ENCODE peak calls at places on chromosomes 1 and 21, in eight cellular contexts. Z is GM12865; M is choroid plexus epithelial cell; J is psoas muscle; V is CD4-positive, alpha-beta T cell; T is lower lobe of right lung; Q is AG09319; S is NB4. H is an unnamed sample.

GRCh38 chr1:109617291-109617801 is 2.1 kb downstream of the GNAT2 start:
- DNase-seq in Z (no peak), M (peak; percentile 94), J (no peak), V (no peak), T (no peak), Q (peak; percentile 60), S (peak; percentile 80), H (no peak)

GRCh38 chr1:207923121-207923520 is 12.2 kb upstream of the CD34 start:
- DNase-seq in Z (no peak), M (no peak), J (no peak), V (no peak), T (no peak), Q (no peak), S (no peak), H (no peak)

GRCh38 chr1:58409826-58410225 is 136.7 kb downstream of the OMA1 start:
- DNase-seq in Z (no peak), M (no peak), J (no peak), V (no peak), T (no peak), Q (no peak), S (no peak), H (no peak)

GRCh38 chr21:15774590-15774989 is 44.8 kb downstream of the USP25 start:
- DNase-seq in Z (no peak), M (peak; percentile 69), J (no peak), V (no peak), T (no peak), Q (no peak), S (no peak), H (no peak)

GRCh38 chr1:165865941-165866340 is 38.5 kb downstream of the UCK2 start:
- DNase-seq in Z (no peak), M (no peak), J (no peak), V (no peak), T (no peak), Q (no peak), S (no peak), H (no peak)

GRCh38 chr1:75724472-75725022 is at the start of gene ACADM:
- DNase-seq in Z (peak; percentile 95), M (peak; percentile 74), J (peak; percentile 91), V (peak; percentile 62), T (peak; percentile 91), Q (peak; percentile 44), S (peak; percentile 91), H (peak; percentile 84)

GRCh38 chr21:34736116-34736870 is 67.5 kb downstream of the CLIC6 start:
- DNase-seq in Z (no peak), M (no peak), J (peak; percentile 30), V (no peak), T (no peak), Q (no peak), S (no peak), H (no peak)

GRCh38 chr1:185376840-185377635 is 60.0 kb upstream of the IVNS1ABP start:
- DNase-seq in Z (peak; percentile 32), M (peak; percentile 68), J (no peak), V (no peak), T (no peak), Q (no peak), S (peak; percentile 13), H (no peak)

DNA sequence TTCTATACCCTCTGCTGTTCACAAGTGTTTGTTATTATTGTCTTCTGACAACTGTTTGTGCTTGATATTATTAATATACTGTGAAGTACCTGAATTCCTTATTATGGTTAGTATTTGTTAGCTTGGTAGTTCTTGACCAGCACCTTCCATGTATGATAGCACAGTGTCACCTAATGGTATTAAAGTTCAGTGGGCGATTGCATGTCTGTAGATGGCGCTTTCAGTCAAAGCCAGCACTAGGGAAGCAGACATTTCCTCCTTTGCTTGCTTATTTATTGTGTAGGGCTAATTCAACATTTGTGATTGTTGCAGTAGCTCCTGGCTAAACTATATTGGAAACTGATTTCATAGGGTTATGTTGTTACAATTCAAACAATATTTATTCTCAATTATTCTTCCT is 218.0 kb downstream of the ZP4 start:
- DNase-seq in Z (peak; percentile 19), M (no peak), J (no peak), V (no peak), T (no peak), Q (no peak), S (peak; percentile 26), H (no peak)
- TF ChIP-seq CTCF in Z (no peak), M (no peak), J (no peak), V (no peak), T (no peak), Q (no peak), S (peak; percentile 24), H (no peak)

DNA sequence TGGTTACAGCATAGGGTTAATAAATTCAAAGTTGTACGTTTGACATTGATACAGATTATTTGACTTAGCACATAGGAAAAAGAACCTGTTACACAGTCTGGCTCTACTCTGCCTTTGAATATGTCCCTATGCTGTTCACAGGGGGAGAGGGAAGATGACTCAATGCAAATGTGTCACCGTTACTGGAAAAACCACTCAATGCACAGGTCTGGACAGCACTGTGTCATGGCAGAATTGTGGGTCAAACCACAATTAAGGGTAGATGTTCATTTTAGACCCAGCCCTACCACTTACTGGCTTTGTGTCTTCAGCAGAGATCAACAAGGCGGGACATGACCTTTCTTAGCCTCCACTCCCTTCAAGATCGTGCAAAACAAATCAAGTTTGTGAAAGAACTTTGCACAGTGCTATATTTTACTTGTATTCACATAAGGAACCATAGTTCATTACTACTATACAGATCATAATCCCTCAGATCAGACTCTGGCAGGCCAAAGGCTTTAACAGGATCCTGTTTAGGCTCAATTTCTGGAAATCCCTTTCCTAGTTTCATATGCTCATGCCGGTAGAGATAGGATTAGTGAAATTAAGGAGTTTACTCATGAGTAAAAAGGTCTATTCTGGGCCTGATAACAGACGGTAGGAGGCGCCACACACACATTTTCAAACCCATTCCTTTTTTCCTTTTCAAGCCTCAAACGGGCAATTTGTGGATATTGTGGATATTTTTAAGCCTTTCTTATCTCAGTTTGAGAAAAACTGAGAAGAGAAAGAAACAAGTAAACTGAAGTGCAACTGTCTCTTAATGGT is 22.0 kb downstream of the EIF2D start:
- DNase-seq in Z (peak; percentile 58), M (peak; percentile 51), J (no peak), V (peak; percentile 40), T (no peak), Q (no peak), S (peak; percentile 51), H (no peak)
- TF ChIP-seq CTCF in Z (peak; percentile 50), M (peak; percentile 50), J (peak; percentile 14), V (peak; percentile 37), T (peak; percentile 16), Q (peak; percentile 21), S (peak; percentile 8), H (peak; percentile 55)

GRCh38 chr1:25525360-25525688 is 18.1 kb upstream of the LDLRAP1 start:
- DNase-seq in Z (no peak), M (no peak), J (no peak), V (no peak), T (no peak), Q (no peak), S (no peak), H (no peak)

GRCh38 chr1:25522240-25522639 is 21.2 kb upstream of the LDLRAP1 start:
- DNase-seq in Z (no peak), M (no peak), J (no peak), V (no peak), T (no peak), Q (no peak), S (no peak), H (no peak)

GRCh38 chr1:25520446-25521061 is 22.9 kb upstream of the LDLRAP1 start:
- DNase-seq in Z (peak; percentile 73), M (peak; percentile 83), J (peak; percentile 62), V (peak; percentile 65), T (no peak), Q (peak; percentile 32), S (peak; percentile 70), H (no peak)

GRCh38 chr1:25524568-25525359 is 18.6 kb upstream of the LDLRAP1 start:
- DNase-seq in Z (no peak), M (no peak), J (no peak), V (no peak), T (no peak), Q (no peak), S (no peak), H (no peak)

DNA sequence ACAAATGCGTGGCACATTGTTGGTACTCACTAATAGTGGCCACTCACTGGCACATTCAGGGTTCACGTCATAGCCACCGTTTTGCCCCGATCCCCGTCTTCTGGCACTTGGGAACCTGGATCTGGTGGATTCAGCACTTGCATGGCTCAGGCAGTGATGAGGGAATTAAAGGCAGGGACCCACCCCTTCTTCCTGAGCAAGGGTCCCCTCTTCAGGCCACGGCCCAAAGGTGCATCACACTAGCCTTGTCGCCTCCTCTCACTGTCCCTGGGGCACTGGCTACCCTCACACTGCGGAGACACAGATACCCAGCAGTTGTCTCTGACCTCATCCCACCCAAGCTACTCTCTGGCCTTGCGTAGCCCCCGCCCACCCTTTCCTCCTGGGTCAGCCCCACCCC is 19.9 kb upstream of the LDLRAP1 start:
- DNase-seq in Z (peak; percentile 35), M (peak; percentile 47), J (no peak), V (no peak), T (no peak), Q (no peak), S (no peak), H (no peak)
- TF ChIP-seq CTCF in Z (peak; percentile 42), M (peak; percentile 59), J (no peak), V (no peak), T (no peak), Q (peak; percentile 37), S (no peak), H (no peak)

DNA sequence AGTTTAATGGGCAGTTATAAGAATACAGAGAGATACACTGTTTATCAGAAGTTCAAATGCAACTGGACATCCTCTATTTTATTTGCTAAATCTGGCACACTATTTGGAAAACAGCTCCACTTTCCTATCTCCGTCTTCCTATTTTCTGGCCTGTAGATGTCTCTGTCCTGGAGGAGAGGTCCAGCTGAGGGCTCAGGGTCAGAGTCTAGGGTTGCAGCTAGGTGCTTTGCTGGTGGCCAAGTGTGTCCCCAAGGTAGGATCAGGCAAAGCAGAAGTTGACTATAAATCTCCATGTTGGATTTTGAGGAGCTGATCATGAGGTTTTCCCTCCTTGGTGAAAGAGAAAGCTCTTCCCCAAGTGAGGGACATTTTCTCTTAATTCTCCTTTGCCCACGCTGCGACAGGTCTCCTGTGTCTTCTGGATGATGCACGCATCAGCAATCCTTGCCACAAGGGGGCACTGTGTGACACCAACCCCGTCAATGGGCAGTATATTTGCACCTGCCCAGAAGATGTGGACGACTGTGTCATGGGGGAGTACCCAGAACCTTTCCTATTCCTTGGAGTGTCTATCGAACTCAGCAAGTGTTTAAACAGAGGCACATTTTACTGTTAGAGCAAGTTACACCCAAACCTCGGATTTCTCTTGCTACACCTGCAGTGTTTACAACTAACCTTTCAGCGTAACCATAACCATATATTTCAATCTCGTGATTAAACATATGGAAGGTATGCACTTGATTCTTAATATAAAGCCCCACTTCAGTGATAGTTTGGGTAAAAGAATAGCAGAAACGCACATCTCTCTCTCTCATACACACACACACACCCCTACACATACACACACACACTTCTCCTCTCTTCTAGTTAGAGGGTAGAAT is 10.2 kb downstream of the ADAM30 start:
- DNase-seq in Z (peak; percentile 65), M (peak; percentile 66), J (peak; percentile 53), V (peak; percentile 18), T (peak; percentile 59), Q (no peak), S (peak; percentile 61), H (no peak)
- TF ChIP-seq CTCF in Z (peak; percentile 80), M (peak; percentile 92), J (peak; percentile 57), V (peak; percentile 64), T (peak; percentile 78), Q (peak; percentile 73), S (peak; percentile 76), H (peak; percentile 76)

H was measured in type B pancreatic cell.